ENCODE peak calls at places on chromosomes 12 and 14, in ten cellular contexts. D is breast epithelium, Q is GM12891, G is transverse colon, E is SK-N-MC, B is K562, F is GM23338, W is prostate gland, P is HCT116, J is GM12878. X is an unnamed sample.

GRCh38 chr12:89657090-89657489 is 51.5 kb downstream of the ATP2B1 start:
- DNase-seq in D (no peak), Q (no peak), G (no peak), E (no peak), B (no peak), F (no peak), W (no peak), P (no peak), J (no peak), X (no peak)

GRCh38 chr12:11920231-11920630 is 150.5 kb upstream of the BCL2L14 start:
- DNase-seq in D (no peak), Q (no peak), G (no peak), E (no peak), B (no peak), F (no peak), W (no peak), P (no peak), J (no peak), X (no peak)

GRCh38 chr14:57889245-57889644 is 23.4 kb upstream of the SLC35F4 start:
- DNase-seq in D (peak; percentile 44), Q (no peak), G (no peak), E (no peak), B (no peak), F (no peak), W (peak; percentile 9), P (no peak), J (no peak), X (no peak)

GRCh38 chr12:54019924-54020586 is 8.2 kb upstream of the HOXC6 start:
- DNase-seq in D (no peak), Q (no peak), G (no peak), E (no peak), B (no peak), F (no peak), W (no peak), P (no peak), J (no peak), X (no peak)

GRCh38 chr12:64457036-64457435 is 5.1 kb downstream of the TBK1 start:
- DNase-seq in D (no peak), Q (no peak), G (no peak), E (no peak), B (peak; percentile 70), F (no peak), W (no peak), P (no peak), J (no peak), X (no peak)

GRCh38 chr12:105107176-105107496 is 395 bp upstream of the WASHC4 start:
- DNase-seq in D (no peak), Q (no peak), G (no peak), E (no peak), B (peak; percentile 23), F (peak; percentile 68), W (no peak), P (peak; percentile 26), J (no peak), X (no peak)

GRCh38 chr14:40847496-40847895 is 759.2 kb upstream of the LRFN5 start:
- DNase-seq in D (no peak), Q (no peak), G (no peak), E (no peak), B (no peak), F (no peak), W (no peak), P (no peak), J (no peak), X (no peak)

GRCh38 chr12:49331360-49332222 is 5.4 kb downstream of the C1QL4 start:
- DNase-seq in D (peak; percentile 67), Q (no peak), G (peak; percentile 72), E (no peak), B (peak; percentile 74), F (peak; percentile 81), W (peak; percentile 87), P (peak; percentile 43), J (no peak), X (no peak)

GRCh38 chr14:80237142-80237541 is 25.8 kb upstream of the DIO2 start:
- DNase-seq in D (no peak), Q (no peak), G (no peak), E (no peak), B (no peak), F (no peak), W (no peak), P (no peak), J (no peak), X (no peak)

GRCh38 chr12:126742326-126742725 is 1524.6 kb upstream of the TMEM132C start:
- DNase-seq in D (no peak), Q (no peak), G (no peak), E (peak; percentile 42), B (no peak), F (no peak), W (no peak), P (no peak), J (no peak), X (no peak)

GRCh38 chr12:129570796-129571400 is 332.9 kb downstream of the TMEM132D start:
- DNase-seq in D (no peak), Q (no peak), G (no peak), E (no peak), B (no peak), F (no peak), W (no peak), P (no peak), J (no peak), X (no peak)

GRCh38 chr12:67068773-67069450 is 200.2 kb upstream of the CAND1 start:
- DNase-seq in D (no peak), Q (peak; percentile 25), G (peak; percentile 64), E (no peak), B (peak; percentile 5), F (peak; percentile 74), W (peak; percentile 60), P (no peak), J (no peak), X (peak; percentile 78)

GRCh38 chr14:101509730-101510371 is 51.4 kb upstream of the DIO3 start:
- DNase-seq in D (no peak), Q (no peak), G (no peak), E (no peak), B (no peak), F (no peak), W (no peak), P (no peak), J (no peak), X (no peak)

GRCh38 chr12:117148642-117149041 is 41.6 kb downstream of the FBXO21 start:
- DNase-seq in D (no peak), Q (no peak), G (no peak), E (no peak), B (peak; percentile 25), F (no peak), W (no peak), P (no peak), J (no peak), X (no peak)

GRCh38 chr12:30859226-30859625 is 67.3 kb upstream of the TSPAN11 start:
- DNase-seq in D (no peak), Q (no peak), G (no peak), E (no peak), B (no peak), F (no peak), W (no peak), P (no peak), J (no peak), X (no peak)

GRCh38 chr12:52531563-52532300 is 11.5 kb upstream of the KRT5 start:
- DNase-seq in D (no peak), Q (no peak), G (peak; percentile 16), E (no peak), B (no peak), F (no peak), W (no peak), P (no peak), J (no peak), X (no peak)

GRCh38 chr14:99809864-99810854 is 16.9 kb downstream of the EML1 start:
- DNase-seq in D (no peak), Q (no peak), G (no peak), E (no peak), B (no peak), F (no peak), W (no peak), P (no peak), J (no peak), X (no peak)

GRCh38 chr14:33229269-33229924 is 290.7 kb downstream of the NPAS3 start:
- DNase-seq in D (no peak), Q (no peak), G (no peak), E (no peak), B (no peak), F (no peak), W (no peak), P (no peak), J (no peak), X (no peak)

GRCh38 chr12:49580572-49581535 is 12.9 kb upstream of the MCRS1 start:
- DNase-seq in D (peak; percentile 46), Q (peak; percentile 54), G (peak; percentile 76), E (peak; percentile 16), B (peak; percentile 74), F (peak; percentile 98), W (peak; percentile 52), P (peak; percentile 71), J (no peak), X (peak; percentile 92)

GRCh38 chr14:77921820-77922219 is 121.9 kb downstream of the ADCK1 start:
- DNase-seq in D (no peak), Q (no peak), G (no peak), E (no peak), B (no peak), F (no peak), W (no peak), P (no peak), J (no peak), X (no peak)

GRCh38 chr14:56310643-56311042 is 192.4 kb downstream of the PELI2 start:
- DNase-seq in D (no peak), Q (no peak), G (no peak), E (no peak), B (no peak), F (no peak), W (no peak), P (no peak), J (no peak), X (no peak)
- TF ChIP-seq POLR2AphosphoS5 in D (no peak), Q (no peak), G (no peak), E (no peak), B (no peak), F (no peak), W (no peak), P (no peak), J (no peak), X (no peak)

GRCh38 chr12:835754-836493 is 83.5 kb downstream of the WNK1 start:
- DNase-seq in D (no peak), Q (no peak), G (no peak), E (no peak), B (no peak), F (no peak), W (no peak), P (no peak), J (no peak), X (no peak)
- TF ChIP-seq POLR2AphosphoS5 in D (no peak), Q (no peak), G (no peak), E (no peak), B (no peak), F (no peak), W (no peak), P (no peak), J (no peak), X (no peak)

GRCh38 chr14:105204206-105204930 is 23.3 kb upstream of the NUDT14 start:
- DNase-seq in D (no peak), Q (no peak), G (peak; percentile 59), E (no peak), B (no peak), F (no peak), W (no peak), P (no peak), J (no peak), X (no peak)
- TF ChIP-seq POLR2AphosphoS5 in D (no peak), Q (peak; percentile 11), G (no peak), E (no peak), B (no peak), F (no peak), W (peak; percentile 17), P (no peak), J (no peak), X (peak; percentile 33)

GRCh38 chr14:102717211-102717610 is 60.0 kb upstream of the TRAF3 start:
- DNase-seq in D (no peak), Q (no peak), G (no peak), E (no peak), B (peak; percentile 17), F (no peak), W (no peak), P (no peak), J (no peak), X (peak; percentile 23)
- TF ChIP-seq POLR2AphosphoS5 in D (no peak), Q (no peak), G (no peak), E (no peak), B (no peak), F (no peak), W (no peak), P (no peak), J (no peak), X (no peak)

X was measured in H1.